ENCODE peak calls at places on chromosomes 11 and 22, in four cellular contexts. L is GM23338, V is HCT116, I is fibroblast of lung. Y is an unnamed sample.

GRCh38 chr11:96199563-96200025 is 143.4 kb downstream of the MAML2 start:
- DNase-seq in L (no peak), I (peak; percentile 74), V (no peak), Y (peak; percentile 90)

GRCh38 chr22:48901324-48901723 is 926.3 kb downstream of the BRD1 start:
- DNase-seq in V (no peak), I (no peak), L (no peak), Y (no peak)

GRCh38 chr22:20272700-20273099 is 4.6 kb upstream of the RTN4R start:
- DNase-seq in L (no peak), I (no peak), V (no peak), Y (no peak)

GRCh38 chr11:92735039-92735438 is 234.4 kb upstream of the MTNR1B start:
- DNase-seq in I (no peak), V (no peak), L (peak; percentile 58), Y (no peak)

GRCh38 chr11:6682591-6682935 is 577 bp downstream of the MRPL17 start:
- DNase-seq in V (no peak), L (no peak), I (no peak), Y (peak; percentile 13)

GRCh38 chr11:129291556-129291955 is 84.1 kb upstream of the BARX2 start:
- DNase-seq in L (no peak), V (no peak), I (no peak), Y (no peak)

GRCh38 chr11:2144549-2145220 is 5.5 kb upstream of the IGF2 start:
- DNase-seq in L (no peak), V (no peak), I (no peak), Y (no peak)

GRCh38 chr11:110095554-110095953 is 2.4 kb downstream of the ZC3H12C start:
- DNase-seq in V (peak; percentile 8), L (no peak), I (no peak), Y (no peak)

GRCh38 chr22:18070556-18071306 is 7.1 kb upstream of the PEX26 start:
- DNase-seq in I (no peak), V (no peak), L (peak; percentile 24), Y (no peak)

GRCh38 chr22:41828516-41828915 is 4.4 kb upstream of the SREBF2 start:
- DNase-seq in L (no peak), I (no peak), V (no peak), Y (no peak)

GRCh38 chr11:36488096-36488495 is 22.0 kb downstream of the TRAF6 start:
- DNase-seq in L (no peak), V (no peak), I (no peak), Y (no peak)

GRCh38 chr11:117192401-117192875 is 6.7 kb upstream of the TAGLN start:
- DNase-seq in I (no peak), L (no peak), V (no peak), Y (no peak)
- H3K36me3 ChIP-seq in I (peaks cover 23% of the 10 kb centered on the region), L (no peaks in the 10 kb centered on the region), V (peaks cover 7% of the 10 kb centered on the region), Y (peaks cover 17% of the 10 kb centered on the region)

GRCh38 chr11:13012037-13012693 is 3.0 kb downstream of the RASSF10 start:
- DNase-seq in L (peak; percentile 33), I (no peak), V (no peak), Y (no peak)

GRCh38 chr11:13010737-13011342 is 1.7 kb downstream of the RASSF10 start:
- DNase-seq in L (peak; percentile 51), V (no peak), I (no peak), Y (no peak)

GRCh38 chr11:13013054-13013488 is 4.0 kb downstream of the RASSF10 start:
- DNase-seq in V (no peak), L (no peak), I (no peak), Y (no peak)

GRCh38 chr11:13009921-13010736 is 1.0 kb downstream of the RASSF10 start:
- DNase-seq in V (no peak), L (peak; percentile 68), I (no peak), Y (peak; percentile 39)

GRCh38 chr11:13011366-13012036 is 2.4 kb downstream of the RASSF10 start:
- DNase-seq in V (no peak), I (no peak), L (no peak), Y (no peak)
- TF ChIP-seq EZH2 in V (no peak), I (no peak), L (peak; percentile 61), Y (no peak)

GRCh38 chr22:39518124-39518786 is 2.1 kb upstream of the ATF4 start:
- DNase-seq in L (no peak), V (no peak), I (no peak), Y (no peak)

GRCh38 chr22:39518996-39519680 is 1.2 kb upstream of the ATF4 start:
- DNase-seq in V (no peak), L (no peak), I (peak; percentile 46), Y (peak; percentile 46)

GRCh38 chr22:39520054-39520873 is at the start of gene ATF4:
- DNase-seq in L (peak; percentile 100), V (peak; percentile 99), I (peak; percentile 100), Y (peak; percentile 99)

GRCh38 chr22:39520874-39521857 is 804 bp downstream of the ATF4 start:
- DNase-seq in V (no peak), I (peak; percentile 84), L (peak; percentile 76), Y (peak; percentile 52)

DNA sequence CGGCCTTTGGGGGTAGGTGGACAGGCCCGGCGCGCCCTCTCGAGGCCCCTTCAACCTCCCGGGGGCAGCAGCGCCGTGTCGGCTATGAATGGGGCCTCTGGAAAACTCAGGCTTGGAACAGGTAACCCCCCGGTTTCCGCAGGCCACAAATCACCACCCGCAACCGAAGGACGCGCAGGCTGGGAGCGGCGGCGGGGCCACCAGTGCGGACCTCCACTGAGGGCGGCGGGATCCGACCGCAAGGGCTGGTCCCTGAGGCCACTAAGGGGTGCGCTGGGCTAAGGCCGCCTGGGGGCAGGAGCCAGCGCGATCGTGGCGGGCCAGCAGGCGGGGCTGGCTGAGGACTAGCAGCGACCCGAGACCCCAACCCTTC is 695 bp upstream of the ATF4 start:
- DNase-seq in V (no peak), L (peak; percentile 77), I (peak; percentile 58), Y (no peak)
- H3K36me3 ChIP-seq in V (peaks cover 59% of the 10 kb centered on the region), L (peaks cover 42% of the 10 kb centered on the region), I (peaks cover 27% of the 10 kb centered on the region), Y (peaks cover 32% of the 10 kb centered on the region)

GRCh38 chr22:36026741-36027140 is 1.9 kb downstream of the RBFOX2 start:
- DNase-seq in I (peak; percentile 68), L (peak; percentile 61), V (no peak), Y (peak; percentile 31)
- TF ChIP-seq EZH2 in I (no peak), L (no peak), V (no peak), Y (no peak)

DNA sequence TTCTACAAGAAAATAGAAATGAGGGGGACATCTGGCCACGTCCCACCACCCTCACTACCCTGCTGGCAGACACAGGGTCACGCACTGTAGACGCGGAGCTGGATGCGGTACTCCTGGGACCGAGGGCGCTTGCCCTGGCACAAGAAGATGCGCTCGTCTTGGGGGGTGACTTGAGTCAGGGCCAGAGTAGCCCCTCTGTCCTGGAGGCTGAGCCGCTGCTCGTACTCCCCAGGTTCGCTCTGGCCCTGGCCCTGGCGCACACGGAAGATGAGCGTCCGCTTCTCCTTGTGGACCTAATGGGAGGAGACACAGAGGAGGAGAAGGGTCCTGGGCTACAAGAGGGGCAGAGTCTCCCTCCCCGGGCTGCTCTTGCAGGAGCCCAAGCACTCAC is 2.2 kb downstream of the MCAM start:
- DNase-seq in L (no peak), I (no peak), V (no peak), Y (no peak)
- H3K36me3 ChIP-seq in L (no peaks in the 10 kb centered on the region), I (peaks cover 2% of the 10 kb centered on the region), V (peaks cover 8% of the 10 kb centered on the region), Y (peaks cover 6% of the 10 kb centered on the region)

Y was measured in astrocyte.